ENCODE peak calls at places on chromosomes 12 and 14, in nine cellular contexts. N is astrocyte, Z is astrocyte of the spinal cord, W is dorsolateral prefrontal cortex, E is adrenal gland, I is SJSA1, Y is OCI-LY7, V is upper lobe of left lung, X is breast epithelium. G is an unnamed sample.

GRCh38 chr14:96901227-96901626 is 104.0 kb downstream of the VRK1 start:
- DNase-seq in I (no peak), V (no peak), W (no peak), E (no peak), X (no peak), Y (peak), N (no peak), Z (no peak), G (peak)

GRCh38 chr12:61758661-61759060 is 501.5 kb upstream of the USP15 start:
- DNase-seq in E (no peak), W (no peak), Z (no peak), I (no peak), Y (no peak), X (no peak), N (no peak), V (no peak), G (no peak)

GRCh38 chr12:109192358-109192757 is 76.0 kb downstream of the ACACB start:
- DNase-seq in Y (no peak), V (no peak), X (no peak), W (no peak), N (peak), I (no peak), E (peak), Z (peak), G (no peak)

GRCh38 chr12:27525373-27525772 is 1.4 kb downstream of the PPFIBP1 start:
- DNase-seq in V (no peak), X (no peak), Y (no peak), Z (peak), N (peak), W (no peak), E (peak), I (peak), G (no peak)

GRCh38 chr14:81247271-81247766 is 26.6 kb upstream of the GTF2A1 start:
- DNase-seq in E (no peak), Z (no peak), I (no peak), W (no peak), V (no peak), N (no peak), X (no peak), Y (no peak), G (no peak)

GRCh38 chr12:11162494-11162893 is 8.5 kb upstream of the SMIM10L1 start:
- DNase-seq in Z (no peak), I (no peak), N (no peak), E (no peak), X (no peak), Y (no peak), W (no peak), V (no peak), G (no peak)

GRCh38 chr12:65229441-65229840 is 49.0 kb upstream of the MSRB3 start:
- DNase-seq in Z (peak), X (no peak), W (no peak), V (no peak), Y (no peak), N (peak), I (peak), E (no peak), G (no peak)

GRCh38 chr12:75783093-75783877 is 248.3 kb downstream of the PHLDA1 start:
- DNase-seq in Y (no peak), W (no peak), Z (peak), E (peak), N (peak), X (no peak), I (no peak), V (no peak), G (no peak)

GRCh38 chr12:647039-647712 is 16.1 kb downstream of the NINJ2 start:
- DNase-seq in V (no peak), Y (no peak), E (no peak), N (no peak), I (no peak), W (no peak), Z (no peak), X (no peak), G (no peak)

GRCh38 chr12:118356809-118357326 is 15.8 kb downstream of the TAOK3 start:
- DNase-seq in Y (peak), W (no peak), E (no peak), N (peak), I (no peak), V (no peak), Z (peak), X (no peak), G (peak)

GRCh38 chr12:91094036-91094660 is 17.1 kb downstream of the LUM start:
- DNase-seq in X (no peak), N (no peak), Z (peak), V (no peak), E (no peak), W (no peak), I (peak), Y (no peak), G (no peak)

GRCh38 chr14:51884086-51884927 is 23.9 kb downstream of the GNG2 start:
- DNase-seq in W (no peak), N (peak), V (no peak), Z (peak), X (no peak), Y (no peak), I (peak), E (peak), G (no peak)

GRCh38 chr12:76623929-76624328 is 64.4 kb upstream of the OSBPL8 start:
- DNase-seq in E (no peak), X (no peak), Y (no peak), N (peak), V (no peak), I (no peak), Z (peak), W (no peak), G (no peak)

GRCh38 chr12:121483950-121484349 is 84.0 kb downstream of the RNF34 start:
- DNase-seq in I (no peak), Y (no peak), X (no peak), W (no peak), Z (no peak), E (no peak), V (no peak), N (no peak), G (no peak)

GRCh38 chr12:28563286-28563685 is 373.0 kb downstream of the CCDC91 start:
- DNase-seq in V (no peak), N (no peak), E (no peak), X (no peak), Z (no peak), I (no peak), W (no peak), Y (no peak), G (no peak)
- H3K4me3 ChIP-seq in V (no peak), N (no peak), E (no peak), X (no peak), Z (no peak), I (no peak), W (no peak), Y (no peak), G (no peak)

DNA sequence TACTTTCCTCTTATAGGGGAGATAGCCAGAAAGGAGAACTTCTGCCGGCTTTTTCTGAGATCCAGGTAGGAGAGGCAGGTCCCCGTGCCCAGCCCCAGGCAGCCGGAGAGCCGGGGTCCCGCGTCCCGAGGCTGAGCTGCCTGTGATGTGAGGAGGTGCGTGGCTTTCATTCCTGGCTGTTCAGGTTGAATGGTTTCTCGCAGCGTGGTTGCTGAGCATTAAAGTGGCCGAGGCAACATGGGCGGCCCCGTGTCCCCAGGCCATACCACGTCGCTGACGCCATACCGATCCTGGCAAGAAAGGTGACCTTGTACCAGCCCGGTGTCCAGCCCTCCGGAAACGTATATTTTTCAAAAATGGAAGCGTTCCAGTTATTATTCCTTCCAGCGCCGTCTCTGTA is 116.7 kb upstream of the MYL2 start:
- DNase-seq in Z (no peak), Y (no peak), X (no peak), E (no peak), W (no peak), V (peak), I (no peak), N (no peak), G (no peak)
- H3K4me3 ChIP-seq in Z (no peak), Y (no peak), X (peak), E (no peak), W (peak), V (no peak), I (no peak), N (no peak), G (no peak)

DNA sequence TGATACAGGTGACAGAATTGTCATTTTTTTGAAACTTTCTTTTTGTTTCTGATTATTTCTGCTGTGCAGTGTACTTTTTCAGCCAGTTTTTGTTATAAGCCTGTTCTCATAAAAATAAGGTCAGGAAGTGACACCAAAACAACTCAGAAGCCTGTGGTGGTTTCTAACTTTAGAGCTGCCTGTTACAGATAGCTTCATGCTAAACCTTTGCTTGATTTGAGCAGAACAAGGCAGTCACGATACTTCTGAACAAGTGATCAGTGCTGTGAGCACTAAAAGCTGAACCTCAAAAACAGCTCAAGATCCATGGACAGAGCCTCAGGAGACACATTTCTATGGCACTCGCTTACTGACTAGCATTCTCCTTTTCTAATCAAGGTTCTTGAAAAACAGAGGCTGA is 82.0 kb downstream of the PRKCH start:
- DNase-seq in X (no peak), N (no peak), W (no peak), Y (no peak), I (no peak), E (no peak), V (no peak), Z (no peak), G (peak)
- H3K4me3 ChIP-seq in X (no peak), N (no peak), W (no peak), Y (no peak), I (no peak), E (no peak), V (no peak), Z (no peak), G (no peak)

GRCh38 chr14:68952544-68953535 is 26.3 kb downstream of the ACTN1 start:
- DNase-seq in I (peak), Z (peak), W (no peak), N (peak), E (no peak), Y (no peak), V (no peak), X (no peak), G (peak)
- H3K4me3 ChIP-seq in I (no peak), Z (no peak), W (peak), N (peak), E (no peak), Y (no peak), V (no peak), X (peak), G (no peak)

GRCh38 chr12:111103583-111103982 is 183.2 kb upstream of the MYL2 start:
- DNase-seq in X (no peak), W (no peak), I (no peak), Y (no peak), N (no peak), V (no peak), Z (no peak), E (no peak), G (no peak)
- H3K4me3 ChIP-seq in X (no peak), W (no peak), I (no peak), Y (no peak), N (no peak), V (no peak), Z (no peak), E (no peak), G (no peak)